ENCODE peak calls at places on chromosomes 2 and 18, in ten cellular contexts. C is lower leg skin, H is endodermal cell, U is epithelial cell of esophagus, Y is M059J, N is skeletal muscle cell, L is NCI-H1092, M is PC-3, F is GM06990, T is NCI-H748 treated with DMSO at 0.1 percent for 48 hours. G is an unnamed sample.

GRCh38 chr2:88959480-88960204 is 268.2 kb downstream of the RPIA start:
- DNase-seq in F (no peak), L (no peak), M (peak), U (peak), T (no peak), N (peak), C (no peak), H (no peak), Y (no peak), G (peak)

GRCh38 chr2:219368690-219369108 is 19.0 kb downstream of the DNPEP start:
- DNase-seq in M (peak), Y (peak), T (no peak), H (no peak), C (no peak), L (no peak), U (peak), N (peak), F (no peak), G (peak)

GRCh38 chr2:630451-631320 is 46.5 kb downstream of the TMEM18 start:
- DNase-seq in M (no peak), F (no peak), Y (no peak), H (no peak), T (no peak), C (no peak), U (no peak), L (no peak), N (no peak), G (no peak)

GRCh38 chr18:63159590-63159989 is 160.0 kb downstream of the BCL2 start:
- DNase-seq in Y (no peak), L (no peak), N (no peak), M (no peak), H (no peak), T (no peak), C (no peak), U (no peak), F (no peak), G (no peak)

GRCh38 chr2:172207916-172208315 is 105.2 kb upstream of the DLX2 start:
- DNase-seq in N (no peak), H (no peak), T (peak), C (no peak), Y (no peak), L (no peak), F (no peak), U (no peak), M (no peak), G (no peak)

GRCh38 chr2:238822955-238823354 is 24.9 kb upstream of the TWIST2 start:
- DNase-seq in C (no peak), U (no peak), N (no peak), M (no peak), T (no peak), Y (no peak), F (no peak), H (no peak), L (no peak), G (no peak)

GRCh38 chr2:85534875-85535274 is 4.1 kb upstream of the MAT2A start:
- DNase-seq in H (no peak), F (no peak), Y (no peak), U (no peak), L (no peak), M (no peak), C (no peak), N (no peak), T (no peak), G (no peak)

GRCh38 chr2:217065695-217066405 is 206.0 kb upstream of the TNP1 start:
- DNase-seq in T (peak), F (no peak), L (no peak), Y (peak), M (peak), N (peak), C (peak), U (peak), H (no peak), G (peak)

GRCh38 chr2:231708773-231709635 is 679 bp downstream of the PTMA start:
- DNase-seq in T (no peak), N (no peak), C (peak), Y (peak), F (peak), U (peak), H (peak), M (peak), L (no peak), G (peak)

GRCh38 chr2:152427902-152428301 is 92.9 kb downstream of the FMNL2 start:
- DNase-seq in N (no peak), M (no peak), T (no peak), H (no peak), L (no peak), Y (no peak), U (peak), F (no peak), C (no peak), G (no peak)

GRCh38 chr2:26235089-26235488 is 9.3 kb downstream of the HADHA start:
- DNase-seq in U (peak), C (no peak), Y (no peak), F (no peak), M (peak), H (no peak), N (no peak), T (no peak), L (no peak), G (peak)

GRCh38 chr2:138744709-138745108 is 35.5 kb downstream of the NXPH2 start:
- DNase-seq in N (peak), Y (no peak), T (no peak), U (no peak), L (no peak), F (no peak), C (no peak), M (no peak), H (no peak), G (no peak)

GRCh38 chr18:45248240-45248903 is 366.9 kb upstream of the SLC14A2 start:
- DNase-seq in L (no peak), U (no peak), T (no peak), C (no peak), N (peak), F (no peak), Y (peak), M (no peak), H (no peak), G (peak)

GRCh38 chr18:3665187-3665586 is 215.2 kb downstream of the TGIF1 start:
- DNase-seq in F (no peak), L (no peak), T (no peak), N (no peak), Y (no peak), C (no peak), H (no peak), U (no peak), M (no peak), G (no peak)

GRCh38 chr2:59008950-59009349 is 767.8 kb upstream of the FANCL start:
- DNase-seq in F (no peak), Y (no peak), N (no peak), H (no peak), M (no peak), U (no peak), C (no peak), L (no peak), T (no peak), G (no peak)

GRCh38 chr2:219125225-219125885 is 35.3 kb downstream of the NHEJ1 start:
- DNase-seq in H (no peak), U (peak), L (no peak), F (no peak), T (no peak), M (peak), N (peak), C (no peak), Y (peak), G (peak)

GRCh38 chr2:157244691-157245090 is 12.8 kb upstream of the GALNT5 start:
- DNase-seq in N (no peak), Y (no peak), T (no peak), M (no peak), L (no peak), C (no peak), F (no peak), U (no peak), H (no peak), G (no peak)

GRCh38 chr2:170819941-170820646 is 3.4 kb downstream of the GAD1 start:
- DNase-seq in U (no peak), T (no peak), M (no peak), F (no peak), Y (no peak), L (no peak), C (peak), H (peak), N (no peak), G (no peak)

GRCh38 chr2:134287323-134287722 is 33.5 kb downstream of the MGAT5 start:
- DNase-seq in H (no peak), L (no peak), F (peak), N (no peak), Y (no peak), U (no peak), T (no peak), C (no peak), M (no peak), G (no peak)

GRCh38 chr2:42312106-42312505 is 48.9 kb downstream of the COX7A2L start:
- DNase-seq in L (no peak), T (no peak), Y (no peak), C (no peak), U (no peak), F (no peak), M (no peak), H (no peak), N (no peak), G (no peak)

GRCh38 chr18:7821784-7822183 is 254.7 kb downstream of the PTPRM start:
- DNase-seq in H (no peak), N (no peak), C (no peak), Y (no peak), M (no peak), L (no peak), T (no peak), U (no peak), F (no peak), G (no peak)

GRCh38 chr2:232502513-232502900 is 14.9 kb upstream of the ECEL1 start:
- DNase-seq in C (no peak), M (no peak), H (no peak), N (no peak), Y (no peak), F (no peak), T (no peak), U (no peak), L (no peak), G (no peak)

GRCh38 chr2:218927411-218927810 is 32.1 kb upstream of the CDK5R2 start:
- DNase-seq in F (no peak), N (no peak), H (no peak), C (no peak), M (no peak), Y (no peak), U (no peak), T (peak), L (no peak), G (no peak)

GRCh38 chr18:11176416-11176815 is 27.0 kb upstream of the PIEZO2 start:
- DNase-seq in H (no peak), F (no peak), C (no peak), N (peak), Y (peak), T (no peak), L (no peak), U (no peak), M (no peak), G (peak)

GRCh38 chr2:10085852-10086148 is 5.6 kb upstream of the CYS1 start:
- DNase-seq in T (no peak), H (no peak), N (no peak), F (no peak), U (no peak), C (no peak), Y (no peak), M (no peak), L (no peak), G (no peak)

GRCh38 chr2:18244840-18245239 is 315.6 kb downstream of the RDH14 start:
- DNase-seq in T (no peak), M (no peak), H (peak), C (no peak), U (no peak), Y (no peak), L (peak), F (no peak), N (no peak), G (no peak)

GRCh38 chr18:8747440-8747937 is 42.1 kb downstream of the MTCL1 start:
- DNase-seq in U (peak), M (peak), C (no peak), L (no peak), T (no peak), N (peak), H (no peak), Y (peak), F (no peak), G (peak)

GRCh38 chr2:20429528-20429927 is 17.3 kb upstream of the RHOB start:
- DNase-seq in F (no peak), Y (no peak), U (peak), L (no peak), T (no peak), M (no peak), C (peak), N (no peak), H (no peak), G (no peak)

GRCh38 chr18:54090856-54091255 is 133.6 kb downstream of the MBD2 start:
- DNase-seq in C (no peak), U (peak), N (no peak), H (no peak), M (no peak), F (no peak), T (no peak), Y (peak), L (no peak), G (no peak)

GRCh38 chr2:55901322-55901721 is 22.3 kb downstream of the EFEMP1 start:
- DNase-seq in M (peak), H (no peak), Y (peak), F (no peak), U (peak), C (no peak), N (no peak), T (no peak), L (no peak), G (peak)

GRCh38 chr2:145744541-145745386 is 1224.8 kb upstream of the ZEB2 start:
- DNase-seq in M (peak), L (no peak), C (no peak), H (no peak), F (peak), T (no peak), N (peak), Y (peak), U (peak), G (peak)

GRCh38 chr2:97651114-97651513 is 5.3 kb downstream of the COX5B start:
- DNase-seq in H (no peak), M (no peak), T (no peak), Y (no peak), N (no peak), L (no peak), F (no peak), U (no peak), C (no peak), G (no peak)

GRCh38 chr2:23926289-23926749 is 604 bp downstream of the ATAD2B start:
- DNase-seq in Y (peak), N (no peak), L (no peak), H (peak), C (peak), M (no peak), F (peak), U (peak), T (peak), G (peak)

GRCh38 chr18:67520276-67521035 is 3.9 kb upstream of the DSEL start:
- DNase-seq in M (no peak), T (no peak), H (no peak), L (no peak), U (no peak), F (no peak), N (peak), Y (peak), C (no peak), G (peak)

GRCh38 chr2:152054593-152054992 is 44.3 kb downstream of the CACNB4 start:
- DNase-seq in U (peak), M (peak), T (no peak), L (no peak), N (peak), F (no peak), C (no peak), H (no peak), Y (peak), G (peak)

GRCh38 chr18:58599106-58599505 is 29.8 kb downstream of the ALPK2 start:
- DNase-seq in F (no peak), C (no peak), M (peak), T (no peak), L (no peak), U (peak), N (no peak), H (no peak), Y (peak), G (peak)

GRCh38 chr2:68734688-68735525 is at the start of gene ARHGAP25:
- DNase-seq in F (peak), Y (no peak), L (no peak), H (no peak), C (no peak), U (peak), M (no peak), T (no peak), N (no peak), G (no peak)

GRCh38 chr2:3493610-3493997 is 25.7 kb downstream of the ADI1 start:
- DNase-seq in Y (no peak), U (peak), H (peak), T (no peak), L (no peak), C (peak), F (no peak), N (peak), M (no peak), G (peak)

G was measured in EH.